ENCODE peak calls at places on chromosomes 12 and 14, in five cellular contexts. M, N, B, U and A are unnamed samples.
A peak's percentile ranks its signal among the peaks of the same experiment; 100 is the strongest.

GRCh38 chr14:105074601-105075053 is 9.4 kb upstream of the GPR132 start:
- DNase-seq in M (no peak), N (no peak), B (no peak), U (peak; percentile 36), A (no peak)

GRCh38 chr12:25276199-25276937 is 25.6 kb upstream of the KRAS start:
- DNase-seq in M (no peak), N (peak; percentile 43), B (peak; percentile 98), U (peak; percentile 7), A (peak; percentile 64)

GRCh38 chr12:45587877-45588530 is 141.5 kb upstream of the ARID2 start:
- DNase-seq in M (no peak), N (no peak), B (no peak), U (no peak), A (no peak)

GRCh38 chr12:74791365-74791764 is 253.7 kb downstream of the ATXN7L3B start:
- DNase-seq in M (no peak), N (no peak), B (no peak), U (no peak), A (no peak)

GRCh38 chr12:131938082-131938481 is 9.0 kb downstream of the PUS1 start:
- DNase-seq in M (no peak), N (no peak), B (no peak), U (no peak), A (no peak)

GRCh38 chr12:64169999-64170398 is 52.1 kb downstream of the KICS2 start:
- DNase-seq in M (no peak), N (no peak), B (no peak), U (no peak), A (no peak)

GRCh38 chr12:69008510-69008909 is 75.5 kb upstream of the CPM start:
- DNase-seq in M (no peak), N (no peak), B (peak; percentile 11), U (no peak), A (no peak)

GRCh38 chr12:1473418-1473817 is 121.0 kb downstream of the FBXL14 start:
- DNase-seq in M (no peak), N (no peak), B (no peak), U (no peak), A (no peak)

GRCh38 chr12:102376251-102376747 is 104.1 kb downstream of the IGF1 start:
- DNase-seq in M (no peak), N (no peak), B (peak; percentile 48), U (no peak), A (peak; percentile 29)

GRCh38 chr12:108689314-108690190 is 41.8 kb downstream of the CORO1C start:
- DNase-seq in M (no peak), N (no peak), B (peak; percentile 55), U (no peak), A (peak; percentile 91)
- TF ChIP-seq CTCF in M (no peak), N (no peak), B (peak; percentile 16), U (peak; percentile 26), A (peak; percentile 49)

GRCh38 chr14:65369560-65369959 is 43.0 kb upstream of the FUT8 start:
- DNase-seq in M (no peak), N (no peak), B (no peak), U (no peak), A (no peak)
- TF ChIP-seq RCOR1 in M (no peak), N (no peak), B (no peak), U (no peak), A (no peak)

DNA sequence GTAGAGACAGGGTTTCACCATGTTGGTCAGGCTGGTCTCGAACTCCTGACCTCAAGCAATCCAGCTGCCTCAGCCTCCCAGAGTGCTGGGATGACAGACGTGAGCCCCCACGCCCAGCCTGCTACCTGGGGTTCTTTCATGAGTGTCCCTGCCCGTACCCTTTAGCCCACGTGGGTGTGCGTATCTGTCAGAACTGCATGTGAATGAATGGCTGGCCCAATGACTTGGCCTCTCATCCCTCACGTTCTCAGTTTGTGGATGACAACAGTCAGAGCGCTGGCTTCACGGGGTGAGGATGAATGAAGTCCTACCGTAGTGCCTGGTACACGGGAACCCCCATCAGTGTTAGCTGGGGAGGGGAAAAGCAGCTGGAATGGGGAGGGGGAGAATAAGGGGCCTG is 16.1 kb upstream of the ZDHHC22 start:
- DNase-seq in M (no peak), N (no peak), B (no peak), U (no peak), A (no peak)
- TF ChIP-seq CTCF in M (no peak), N (no peak), B (no peak), U (no peak), A (no peak)

GRCh38 chr14:29982993-29983392 is 55.3 kb upstream of the PRKD1 start:
- DNase-seq in M (no peak), N (no peak), B (no peak), U (no peak), A (no peak)
- TF ChIP-seq RCOR1 in M (no peak), N (no peak), B (no peak), U (no peak), A (no peak)